ENCODE peak calls at places on chromosomes 11 and 22, in eight cellular contexts. A, G, J, W, D, H, Y and R are unnamed samples.

GRCh38 chr22:46240506-46240905 is 9.6 kb downstream of the CDPF1 start:
- DNase-seq in J (no peak), H (no peak), A (no peak), G (no peak), W (no peak), Y (no peak), D (no peak), R (no peak)

GRCh38 chr22:42438293-42438650 is 6.1 kb upstream of the NFAM1 start:
- DNase-seq in D (no peak), J (no peak), G (no peak), W (no peak), A (peak; percentile 89), H (no peak), Y (no peak), R (no peak)

GRCh38 chr11:116736763-116737162 is 36.0 kb downstream of the BUD13 start:
- DNase-seq in W (no peak), D (no peak), A (peak; percentile 64), G (peak; percentile 5), H (no peak), Y (no peak), J (no peak), R (no peak)

GRCh38 chr22:31495343-31495742 is 993 bp upstream of the SFI1 start:
- DNase-seq in A (no peak), W (no peak), Y (no peak), D (no peak), J (no peak), H (no peak), G (no peak), R (no peak)

GRCh38 chr11:95279921-95280861 is 49.2 kb upstream of the SESN3 start:
- DNase-seq in G (peak; percentile 25), J (no peak), W (no peak), D (no peak), H (no peak), Y (no peak), A (peak; percentile 62), R (no peak)

GRCh38 chr11:1047576-1048156 is 11.1 kb upstream of the MUC6 start:
- DNase-seq in J (peak; percentile 24), G (no peak), A (no peak), H (no peak), W (no peak), Y (no peak), D (no peak), R (no peak)

GRCh38 chr11:125433454-125434121 is 62.5 kb downstream of the FEZ1 start:
- DNase-seq in G (peak; percentile 68), A (peak; percentile 89), Y (no peak), J (no peak), D (no peak), H (peak; percentile 20), W (no peak), R (peak; percentile 45)

GRCh38 chr11:77592727-77593126 is 3.0 kb downstream of the AQP11 start:
- DNase-seq in A (no peak), G (no peak), Y (no peak), H (no peak), D (no peak), W (no peak), J (no peak), R (no peak)

GRCh38 chr11:27208846-27209245 is 154.2 kb downstream of the CCDC34 start:
- DNase-seq in W (no peak), A (no peak), J (no peak), D (no peak), H (no peak), G (no peak), Y (no peak), R (no peak)

GRCh38 chr22:36323855-36324331 is 63.9 kb downstream of the MYH9 start:
- DNase-seq in G (peak; percentile 32), J (peak; percentile 82), W (no peak), A (no peak), D (no peak), H (no peak), Y (no peak), R (no peak)

GRCh38 chr22:48506506-48507145 is 1321.0 kb downstream of the BRD1 start:
- DNase-seq in D (no peak), Y (no peak), G (no peak), H (no peak), W (no peak), J (no peak), A (no peak), R (no peak)

GRCh38 chr11:88341852-88342251 is 4.3 kb upstream of the CTSC start:
- DNase-seq in A (peak; percentile 81), D (no peak), W (no peak), J (no peak), H (no peak), G (no peak), Y (no peak), R (no peak)
- TF ChIP-seq CTCF in A (peak; percentile 66), D (no peak), W (no peak), J (no peak), H (no peak), G (no peak), Y (peak; percentile 8), R (no peak)

GRCh38 chr22:29914991-29915390 is 32.0 kb downstream of the MTMR3 start:
- DNase-seq in W (no peak), A (no peak), G (no peak), Y (no peak), J (no peak), D (no peak), H (no peak), R (peak; percentile 10)

GRCh38 chr22:29916007-29916544 is 33.1 kb downstream of the MTMR3 start:
- DNase-seq in H (no peak), J (no peak), A (no peak), G (no peak), Y (no peak), W (peak; percentile 7), D (no peak), R (peak; percentile 24)

GRCh38 chr22:29912141-29912540 is 29.2 kb downstream of the MTMR3 start:
- DNase-seq in Y (no peak), J (no peak), H (no peak), A (no peak), W (no peak), G (no peak), D (no peak), R (no peak)

GRCh38 chr22:29914165-29914564 is 31.2 kb downstream of the MTMR3 start:
- DNase-seq in D (no peak), J (no peak), Y (no peak), H (no peak), A (peak; percentile 55), W (peak; percentile 34), G (peak; percentile 74), R (peak; percentile 88)

DNA sequence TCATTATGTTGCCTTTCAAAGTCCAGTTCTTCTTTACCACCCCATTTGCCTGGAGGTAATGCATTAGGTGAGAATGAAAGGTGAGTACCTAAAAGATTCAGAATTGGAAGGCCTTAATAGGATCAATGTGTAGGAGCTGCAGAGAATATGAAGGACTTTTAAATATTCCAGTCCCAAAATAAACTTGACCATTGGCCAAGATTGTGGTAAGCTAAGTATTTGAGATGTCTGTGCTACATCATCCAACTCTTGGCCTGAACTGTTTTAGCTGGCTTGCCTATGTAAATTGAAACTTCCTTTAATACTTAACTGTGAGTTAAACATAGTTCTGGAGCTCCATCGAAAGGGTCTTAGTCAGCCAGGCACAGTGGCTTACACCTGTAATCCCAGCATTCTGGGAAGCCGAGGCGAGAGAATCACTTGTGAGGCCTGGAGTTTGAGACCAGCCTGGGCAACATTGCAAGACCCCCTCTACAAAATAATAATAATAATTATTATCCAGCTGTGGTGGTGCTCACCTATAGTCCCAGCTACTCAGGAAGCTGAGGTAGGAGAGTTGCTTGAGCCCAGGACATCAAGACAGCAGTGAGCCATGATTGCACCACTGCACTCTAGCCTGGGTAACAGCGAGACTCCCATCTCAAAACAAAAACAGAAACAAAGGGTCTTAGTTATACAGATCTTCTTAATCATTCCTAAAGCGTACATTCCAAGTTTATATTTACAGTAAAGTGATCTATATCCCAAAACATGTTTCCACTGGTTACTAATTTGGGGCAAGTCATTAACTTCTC is 29.8 kb downstream of the MTMR3 start:
- DNase-seq in Y (no peak), H (no peak), D (no peak), W (peak; percentile 85), G (peak; percentile 86), J (no peak), A (no peak), R (peak; percentile 90)
- H3K4me3 ChIP-seq in Y (no peak overlapping the region), H (no peak overlapping the region), D (peak overlapping the region; percentile 20), W (no peak overlapping the region), G (no peak overlapping the region), J (no peak overlapping the region), A (peak overlapping the region; percentile 6), R (no peak overlapping the region)

GRCh38 chr11:102309621-102310541 is 7.4 kb upstream of the BIRC3 start:
- DNase-seq in D (no peak), Y (no peak), A (peak; percentile 87), H (no peak), W (no peak), G (no peak), J (no peak), R (no peak)
- TF ChIP-seq CTCF in D (no peak), Y (peak; percentile 31), A (peak; percentile 90), H (no peak), W (no peak), G (no peak), J (no peak), R (no peak)

GRCh38 chr22:37334461-37334858 is 52.2 kb downstream of the CYTH4 start:
- DNase-seq in H (no peak), A (peak; percentile 65), Y (no peak), D (no peak), J (no peak), W (no peak), G (no peak), R (no peak)
- H3K4me3 ChIP-seq in H (no peak overlapping the region), A (peak overlapping the region; percentile 68), Y (no peak overlapping the region), D (no peak overlapping the region), J (no peak overlapping the region), W (no peak overlapping the region), G (no peak overlapping the region), R (no peak overlapping the region)